ENCODE peak calls at places on chromosome 16, in seven cellular contexts. One of them, this sample, is unnamed.

GRCh38 chr16:27690604-27691003 is 140.7 kb downstream of the KATNIP start:
- DNase-seq in erythroblast: peak
- DNase-seq in hypothalamus: peak
- DNase-seq in activated CD4-positive, CD25-positive, alpha-beta regulatory T cell treated with anti-CD3 and anti-CD28 coated beads, Interleukin-2, amount 50 U/mL, for 72 hours: no peak
- DNase-seq in psoas muscle: no peak
- DNase-seq in NCI-H82: peak
- DNase-seq in AG04450: no peak
- DNase-seq in this sample: peak

GRCh38 chr16:3161235-3162018 is 26.6 kb upstream of the OR1F1 start:
- DNase-seq in NCI-H82: peak
- DNase-seq in hypothalamus: no peak
- DNase-seq in activated CD4-positive, CD25-positive, alpha-beta regulatory T cell treated with anti-CD3 and anti-CD28 coated beads, Interleukin-2, amount 50 U/mL, for 72 hours: no peak
- DNase-seq in AG04450: no peak
- DNase-seq in erythroblast: no peak
- DNase-seq in psoas muscle: no peak
- DNase-seq in this sample: no peak

GRCh38 chr16:78184554-78185183 is 85.2 kb downstream of the WWOX start:
- DNase-seq in AG04450: peak
- DNase-seq in activated CD4-positive, CD25-positive, alpha-beta regulatory T cell treated with anti-CD3 and anti-CD28 coated beads, Interleukin-2, amount 50 U/mL, for 72 hours: no peak
- DNase-seq in psoas muscle: no peak
- DNase-seq in erythroblast: no peak
- DNase-seq in NCI-H82: no peak
- DNase-seq in hypothalamus: no peak
- DNase-seq in this sample: no peak

GRCh38 chr16:69195371-69196029 is 8.5 kb downstream of the SNTB2 start:
- DNase-seq in activated CD4-positive, CD25-positive, alpha-beta regulatory T cell treated with anti-CD3 and anti-CD28 coated beads, Interleukin-2, amount 50 U/mL, for 72 hours: no peak
- DNase-seq in hypothalamus: no peak
- DNase-seq in psoas muscle: no peak
- DNase-seq in NCI-H82: no peak
- DNase-seq in erythroblast: no peak
- DNase-seq in AG04450: no peak
- DNase-seq in this sample: no peak

GRCh38 chr16:24810951-24811843 is 34.6 kb upstream of the SLC5A11 start:
- DNase-seq in erythroblast: peak
- DNase-seq in hypothalamus: no peak
- DNase-seq in activated CD4-positive, CD25-positive, alpha-beta regulatory T cell treated with anti-CD3 and anti-CD28 coated beads, Interleukin-2, amount 50 U/mL, for 72 hours: no peak
- DNase-seq in psoas muscle: no peak
- DNase-seq in NCI-H82: no peak
- DNase-seq in AG04450: no peak
- DNase-seq in this sample: no peak

GRCh38 chr16:84995666-84996065 is 15.7 kb downstream of the ZDHHC7 start:
- DNase-seq in hypothalamus: no peak
- DNase-seq in NCI-H82: no peak
- DNase-seq in psoas muscle: peak
- DNase-seq in erythroblast: no peak
- DNase-seq in AG04450: no peak
- DNase-seq in activated CD4-positive, CD25-positive, alpha-beta regulatory T cell treated with anti-CD3 and anti-CD28 coated beads, Interleukin-2, amount 50 U/mL, for 72 hours: no peak
- DNase-seq in this sample: peak

GRCh38 chr16:84970447-84971127 is 40.7 kb downstream of the ZDHHC7 start:
- DNase-seq in hypothalamus: peak
- DNase-seq in psoas muscle: peak
- DNase-seq in AG04450: peak
- DNase-seq in activated CD4-positive, CD25-positive, alpha-beta regulatory T cell treated with anti-CD3 and anti-CD28 coated beads, Interleukin-2, amount 50 U/mL, for 72 hours: peak
- DNase-seq in NCI-H82: peak
- DNase-seq in erythroblast: peak
- DNase-seq in this sample: peak

GRCh38 chr16:760498-761343 is at the start of gene MSLN:
- DNase-seq in hypothalamus: no peak
- DNase-seq in AG04450: no peak
- DNase-seq in activated CD4-positive, CD25-positive, alpha-beta regulatory T cell treated with anti-CD3 and anti-CD28 coated beads, Interleukin-2, amount 50 U/mL, for 72 hours: no peak
- DNase-seq in erythroblast: no peak
- DNase-seq in psoas muscle: no peak
- DNase-seq in NCI-H82: no peak
- DNase-seq in this sample: no peak

GRCh38 chr16:85457366-85457765 is 155.8 kb upstream of the GSE1 start:
- DNase-seq in activated CD4-positive, CD25-positive, alpha-beta regulatory T cell treated with anti-CD3 and anti-CD28 coated beads, Interleukin-2, amount 50 U/mL, for 72 hours: no peak
- DNase-seq in erythroblast: no peak
- DNase-seq in psoas muscle: no peak
- DNase-seq in hypothalamus: no peak
- DNase-seq in AG04450: no peak
- DNase-seq in NCI-H82: no peak
- DNase-seq in this sample: no peak

GRCh38 chr16:56436258-56436657 is 10.9 kb upstream of the AMFR start:
- DNase-seq in erythroblast: no peak
- DNase-seq in hypothalamus: no peak
- DNase-seq in psoas muscle: no peak
- DNase-seq in activated CD4-positive, CD25-positive, alpha-beta regulatory T cell treated with anti-CD3 and anti-CD28 coated beads, Interleukin-2, amount 50 U/mL, for 72 hours: no peak
- DNase-seq in AG04450: no peak
- DNase-seq in NCI-H82: no peak
- DNase-seq in this sample: no peak

GRCh38 chr16:7216719-7217118 is 115.9 kb upstream of the RBFOX1 start:
- DNase-seq in AG04450: no peak
- DNase-seq in activated CD4-positive, CD25-positive, alpha-beta regulatory T cell treated with anti-CD3 and anti-CD28 coated beads, Interleukin-2, amount 50 U/mL, for 72 hours: no peak
- DNase-seq in NCI-H82: no peak
- DNase-seq in hypothalamus: no peak
- DNase-seq in erythroblast: no peak
- DNase-seq in psoas muscle: no peak
- DNase-seq in this sample: no peak

GRCh38 chr16:54654429-54654828 is 276.2 kb upstream of the IRX5 start:
- DNase-seq in erythroblast: no peak
- DNase-seq in hypothalamus: no peak
- DNase-seq in AG04450: no peak
- DNase-seq in psoas muscle: no peak
- DNase-seq in activated CD4-positive, CD25-positive, alpha-beta regulatory T cell treated with anti-CD3 and anti-CD28 coated beads, Interleukin-2, amount 50 U/mL, for 72 hours: no peak
- DNase-seq in NCI-H82: no peak
- DNase-seq in this sample: no peak

GRCh38 chr16:68005786-68006286 is 6.6 kb upstream of the DPEP2 start:
- DNase-seq in psoas muscle: no peak
- DNase-seq in AG04450: no peak
- DNase-seq in activated CD4-positive, CD25-positive, alpha-beta regulatory T cell treated with anti-CD3 and anti-CD28 coated beads, Interleukin-2, amount 50 U/mL, for 72 hours: peak
- DNase-seq in hypothalamus: no peak
- DNase-seq in NCI-H82: no peak
- DNase-seq in erythroblast: no peak
- DNase-seq in this sample: no peak

GRCh38 chr16:383326-384020 is 1.7 kb upstream of the PGAP6 start:
- DNase-seq in psoas muscle: no peak
- DNase-seq in AG04450: no peak
- DNase-seq in activated CD4-positive, CD25-positive, alpha-beta regulatory T cell treated with anti-CD3 and anti-CD28 coated beads, Interleukin-2, amount 50 U/mL, for 72 hours: peak
- DNase-seq in NCI-H82: no peak
- DNase-seq in erythroblast: no peak
- DNase-seq in hypothalamus: no peak
- DNase-seq in this sample: peak

GRCh38 chr16:23516366-23517137 is 6.3 kb upstream of the GGA2 start:
- DNase-seq in psoas muscle: no peak
- DNase-seq in hypothalamus: no peak
- DNase-seq in erythroblast: no peak
- DNase-seq in activated CD4-positive, CD25-positive, alpha-beta regulatory T cell treated with anti-CD3 and anti-CD28 coated beads, Interleukin-2, amount 50 U/mL, for 72 hours: no peak
- DNase-seq in NCI-H82: no peak
- DNase-seq in AG04450: no peak
- DNase-seq in this sample: no peak